ENCODE peak calls at places on chromosomes 2 and 18, in five cellular contexts. One of them, this sample, is unnamed.

GRCh38 chr2:8123464-8123863 is 558.4 kb upstream of the ID2 start:
- DNase-seq in transverse colon: no peak
- DNase-seq in right lobe of liver: no peak
- DNase-seq in H9: no peak
- DNase-seq in ascending aorta: no peak
- DNase-seq in this sample: no peak

GRCh38 chr2:52676056-52676455 is 1091.5 kb upstream of the CHAC2 start:
- DNase-seq in transverse colon: no peak
- DNase-seq in right lobe of liver: no peak
- DNase-seq in H9: no peak
- DNase-seq in ascending aorta: no peak
- DNase-seq in this sample: no peak

GRCh38 chr2:47299555-47299954 is 103.4 kb upstream of the MSH2 start:
- DNase-seq in transverse colon: no peak
- DNase-seq in right lobe of liver: no peak
- DNase-seq in H9: no peak
- DNase-seq in ascending aorta: no peak
- DNase-seq in this sample: peak; percentile 89

GRCh38 chr2:25699206-25699605 is 25.8 kb upstream of the DTNB start:
- DNase-seq in transverse colon: no peak
- DNase-seq in right lobe of liver: no peak
- DNase-seq in H9: no peak
- DNase-seq in ascending aorta: no peak
- DNase-seq in this sample: no peak

GRCh38 chr18:74493689-74494088 is 2.5 kb upstream of the CNDP2 start:
- DNase-seq in transverse colon: peak; percentile 59
- DNase-seq in right lobe of liver: no peak
- DNase-seq in H9: peak; percentile 65
- DNase-seq in ascending aorta: peak; percentile 67
- DNase-seq in this sample: peak; percentile 68

GRCh38 chr18:9417081-9417841 is 58.1 kb upstream of the RALBP1 start:
- DNase-seq in transverse colon: no peak
- DNase-seq in right lobe of liver: no peak
- DNase-seq in H9: no peak
- DNase-seq in ascending aorta: no peak
- DNase-seq in this sample: peak; percentile 92

GRCh38 chr18:9919564-9920232 is 5.9 kb downstream of the VAPA start:
- DNase-seq in transverse colon: no peak
- DNase-seq in right lobe of liver: no peak
- DNase-seq in H9: no peak
- DNase-seq in ascending aorta: no peak
- DNase-seq in this sample: no peak

GRCh38 chr2:46562451-46562841 is 83.1 kb downstream of the TMEM247 start:
- DNase-seq in transverse colon: no peak
- DNase-seq in right lobe of liver: no peak
- DNase-seq in H9: no peak
- DNase-seq in ascending aorta: no peak
- DNase-seq in this sample: no peak

GRCh38 chr2:78721302-78722033 is 304.0 kb upstream of the REG3G start:
- DNase-seq in transverse colon: no peak
- DNase-seq in right lobe of liver: no peak
- DNase-seq in H9: no peak
- DNase-seq in ascending aorta: no peak
- DNase-seq in this sample: no peak

GRCh38 chr2:134155134-134155533 is 98.7 kb upstream of the MGAT5 start:
- DNase-seq in transverse colon: no peak
- DNase-seq in right lobe of liver: no peak
- DNase-seq in H9: no peak
- DNase-seq in ascending aorta: no peak
- DNase-seq in this sample: no peak

GRCh38 chr18:45757005-45757404 is 33.0 kb downstream of the SLC14A1 start:
- DNase-seq in transverse colon: no peak
- DNase-seq in right lobe of liver: no peak
- DNase-seq in H9: no peak
- DNase-seq in ascending aorta: no peak
- DNase-seq in this sample: no peak

GRCh38 chr2:231632559-231633142 is 40.0 kb downstream of the TEX44 start:
- DNase-seq in transverse colon: no peak
- DNase-seq in right lobe of liver: no peak
- DNase-seq in H9: no peak
- DNase-seq in ascending aorta: no peak
- DNase-seq in this sample: no peak

GRCh38 chr18:71293322-71293721 is 1004.5 kb downstream of the SOCS6 start:
- DNase-seq in transverse colon: no peak
- DNase-seq in right lobe of liver: no peak
- DNase-seq in H9: no peak
- DNase-seq in ascending aorta: no peak
- DNase-seq in this sample: no peak

GRCh38 chr2:208072250-208072892 is 47.0 kb upstream of the PLEKHM3 start:
- DNase-seq in transverse colon: peak; percentile 69
- DNase-seq in right lobe of liver: no peak
- DNase-seq in H9: peak; percentile 77
- DNase-seq in ascending aorta: peak; percentile 78
- DNase-seq in this sample: peak; percentile 55

GRCh38 chr18:54776282-54776977 is 51.8 kb upstream of the RAB27B start:
- DNase-seq in transverse colon: no peak
- DNase-seq in right lobe of liver: no peak
- DNase-seq in H9: no peak
- DNase-seq in ascending aorta: no peak
- DNase-seq in this sample: peak; percentile 97

GRCh38 chr2:135547311-135547710 is 16.0 kb downstream of the R3HDM1 start:
- DNase-seq in transverse colon: no peak
- DNase-seq in right lobe of liver: no peak
- DNase-seq in H9: no peak
- DNase-seq in ascending aorta: no peak
- DNase-seq in this sample: no peak

GRCh38 chr2:2950403-2950952 is 427.1 kb downstream of the EIPR1 start:
- DNase-seq in transverse colon: peak; percentile 16
- DNase-seq in right lobe of liver: no peak
- DNase-seq in H9: no peak
- DNase-seq in ascending aorta: no peak
- DNase-seq in this sample: no peak

GRCh38 chr18:40375811-40376210 is 1579.2 kb upstream of the PIK3C3 start:
- DNase-seq in transverse colon: no peak
- DNase-seq in right lobe of liver: no peak
- DNase-seq in H9: no peak
- DNase-seq in ascending aorta: no peak
- DNase-seq in this sample: no peak

GRCh38 chr2:24815171-24815570 is 21.9 kb downstream of the CENPO start:
- DNase-seq in transverse colon: no peak
- DNase-seq in right lobe of liver: no peak
- DNase-seq in H9: no peak
- DNase-seq in ascending aorta: peak; percentile 31
- DNase-seq in this sample: no peak

GRCh38 chr18:68221116-68221724 is 493.7 kb downstream of the TMX3 start:
- DNase-seq in transverse colon: no peak
- DNase-seq in right lobe of liver: no peak
- DNase-seq in H9: no peak
- DNase-seq in ascending aorta: no peak
- DNase-seq in this sample: no peak

GRCh38 chr2:219726916-219727315 is 99.5 kb downstream of the SLC4A3 start:
- DNase-seq in transverse colon: no peak
- DNase-seq in right lobe of liver: no peak
- DNase-seq in H9: peak; percentile 44
- DNase-seq in ascending aorta: no peak
- DNase-seq in this sample: no peak

GRCh38 chr2:179619947-179620467 is 241.4 kb downstream of the ZNF385B start:
- DNase-seq in transverse colon: no peak
- DNase-seq in right lobe of liver: no peak
- DNase-seq in H9: no peak
- DNase-seq in ascending aorta: no peak
- DNase-seq in this sample: no peak

GRCh38 chr2:68769586-68770270 is 35.1 kb downstream of the ARHGAP25 start:
- DNase-seq in transverse colon: no peak
- DNase-seq in right lobe of liver: no peak
- DNase-seq in H9: no peak
- DNase-seq in ascending aorta: no peak
- DNase-seq in this sample: no peak

GRCh38 chr2:68771211-68771721 is 36.7 kb downstream of the ARHGAP25 start:
- DNase-seq in transverse colon: no peak
- DNase-seq in right lobe of liver: no peak
- DNase-seq in H9: no peak
- DNase-seq in ascending aorta: no peak
- DNase-seq in this sample: no peak

GRCh38 chr2:68772109-68772508 is 37.5 kb downstream of the ARHGAP25 start:
- DNase-seq in transverse colon: no peak
- DNase-seq in right lobe of liver: no peak
- DNase-seq in H9: no peak
- DNase-seq in ascending aorta: no peak
- DNase-seq in this sample: no peak

GRCh38 chr2:68768951-68769350 is 34.3 kb downstream of the ARHGAP25 start:
- DNase-seq in transverse colon: no peak
- DNase-seq in right lobe of liver: no peak
- DNase-seq in H9: no peak
- DNase-seq in ascending aorta: no peak
- DNase-seq in this sample: no peak

GRCh38 chr2:68770271-68771111 is 35.9 kb downstream of the ARHGAP25 start:
- DNase-seq in transverse colon: no peak
- DNase-seq in right lobe of liver: no peak
- DNase-seq in H9: no peak
- DNase-seq in ascending aorta: no peak
- DNase-seq in this sample: no peak
- H3K4me1 ChIP-seq in transverse colon: peaks cover 4% of the 10 kb centered on the region
- H3K4me1 ChIP-seq in right lobe of liver: peaks cover 18% of the 10 kb centered on the region
- H3K4me1 ChIP-seq in H9: no peaks in the 10 kb centered on the region
- H3K4me1 ChIP-seq in ascending aorta: peaks cover 12% of the 10 kb centered on the region
- H3K4me1 ChIP-seq in this sample: no peaks in the 10 kb centered on the region

GRCh38 chr2:201854221-201854801 is 48.0 kb downstream of the CDK15 start:
- DNase-seq in transverse colon: no peak
- DNase-seq in right lobe of liver: no peak
- DNase-seq in H9: no peak
- DNase-seq in ascending aorta: no peak
- DNase-seq in this sample: peak; percentile 49
- H3K4me1 ChIP-seq in transverse colon: peaks cover 8% of the 10 kb centered on the region
- H3K4me1 ChIP-seq in right lobe of liver: no peaks in the 10 kb centered on the region
- H3K4me1 ChIP-seq in H9: peaks cover 5% of the 10 kb centered on the region
- H3K4me1 ChIP-seq in ascending aorta: no peaks in the 10 kb centered on the region
- H3K4me1 ChIP-seq in this sample: peaks cover 20% of the 10 kb centered on the region

DNA sequence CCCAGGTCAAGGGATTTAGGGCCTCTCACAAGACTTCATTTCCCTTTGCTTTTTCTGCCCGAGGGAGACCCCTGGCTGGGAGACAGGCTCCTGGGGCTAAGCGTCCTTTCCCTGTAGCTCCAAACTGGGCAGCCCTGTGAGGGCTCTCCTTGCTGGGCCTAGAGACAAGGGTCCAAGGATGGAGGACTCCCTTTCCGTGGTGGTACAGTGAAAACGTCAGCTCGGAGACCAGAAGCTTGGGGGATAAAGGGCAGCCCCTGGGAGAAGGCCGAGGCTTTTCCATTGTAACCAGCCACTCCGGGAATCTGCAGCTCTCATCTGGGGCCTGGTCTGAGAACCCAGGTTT is 2.3 kb downstream of the SIX2 start:
- DNase-seq in transverse colon: no peak
- DNase-seq in right lobe of liver: no peak
- DNase-seq in H9: no peak
- DNase-seq in ascending aorta: no peak
- DNase-seq in this sample: no peak
- H3K4me1 ChIP-seq in transverse colon: peaks cover 36% of the 10 kb centered on the region
- H3K4me1 ChIP-seq in right lobe of liver: peaks cover 28% of the 10 kb centered on the region
- H3K4me1 ChIP-seq in H9: no peaks in the 10 kb centered on the region
- H3K4me1 ChIP-seq in ascending aorta: peaks cover 16% of the 10 kb centered on the region
- H3K4me1 ChIP-seq in this sample: peaks cover 23% of the 10 kb centered on the region

GRCh38 chr2:168587302-168587701 is 131.2 kb downstream of the CERS6 start:
- DNase-seq in transverse colon: no peak
- DNase-seq in right lobe of liver: no peak
- DNase-seq in H9: no peak
- DNase-seq in ascending aorta: no peak
- DNase-seq in this sample: no peak
- H3K4me1 ChIP-seq in transverse colon: peaks cover 21% of the 10 kb centered on the region
- H3K4me1 ChIP-seq in right lobe of liver: no peaks in the 10 kb centered on the region
- H3K4me1 ChIP-seq in H9: peaks cover 3% of the 10 kb centered on the region
- H3K4me1 ChIP-seq in ascending aorta: no peaks in the 10 kb centered on the region
- H3K4me1 ChIP-seq in this sample: no peaks in the 10 kb centered on the region

DNA sequence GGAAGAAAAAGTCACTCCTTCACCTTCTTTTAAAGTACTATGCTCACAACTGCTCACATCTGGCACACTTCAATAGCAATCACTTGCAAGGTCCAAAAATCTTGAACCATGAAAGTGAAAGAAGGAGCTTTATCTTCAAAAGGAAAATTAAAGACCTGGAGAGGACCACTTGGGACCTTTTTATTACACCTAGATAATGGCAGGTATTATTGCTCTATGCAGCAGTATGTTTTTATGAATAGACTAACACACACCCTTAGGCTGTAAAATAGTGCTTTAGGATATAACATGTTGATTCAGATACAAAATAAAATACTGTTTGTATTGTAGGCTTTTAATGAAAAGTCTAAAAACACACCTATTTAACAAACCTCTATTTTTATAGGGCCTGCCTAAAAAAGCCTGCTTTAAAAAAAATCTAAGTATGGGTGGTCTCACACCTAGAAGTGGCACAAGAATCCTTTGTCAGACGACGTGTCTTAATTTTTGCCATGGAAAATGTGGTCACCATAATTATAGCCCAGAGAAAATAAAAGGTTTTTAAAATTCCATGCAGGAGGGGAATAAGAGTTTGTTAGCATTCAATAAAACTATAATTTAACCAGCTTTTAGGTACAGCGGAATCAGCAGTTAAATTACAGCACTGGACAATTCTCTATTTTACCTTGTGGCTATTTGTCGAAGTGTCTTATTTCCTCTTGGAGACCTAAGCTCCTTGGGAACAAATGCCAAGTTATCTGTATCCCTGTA is 124.0 kb downstream of the BCL2 start:
- DNase-seq in transverse colon: no peak
- DNase-seq in right lobe of liver: no peak
- DNase-seq in H9: no peak
- DNase-seq in ascending aorta: no peak
- DNase-seq in this sample: no peak
- H3K4me1 ChIP-seq in transverse colon: peaks cover 8% of the 10 kb centered on the region
- H3K4me1 ChIP-seq in right lobe of liver: no peaks in the 10 kb centered on the region
- H3K4me1 ChIP-seq in H9: no peaks in the 10 kb centered on the region
- H3K4me1 ChIP-seq in ascending aorta: no peaks in the 10 kb centered on the region
- H3K4me1 ChIP-seq in this sample: no peaks in the 10 kb centered on the region

DNA sequence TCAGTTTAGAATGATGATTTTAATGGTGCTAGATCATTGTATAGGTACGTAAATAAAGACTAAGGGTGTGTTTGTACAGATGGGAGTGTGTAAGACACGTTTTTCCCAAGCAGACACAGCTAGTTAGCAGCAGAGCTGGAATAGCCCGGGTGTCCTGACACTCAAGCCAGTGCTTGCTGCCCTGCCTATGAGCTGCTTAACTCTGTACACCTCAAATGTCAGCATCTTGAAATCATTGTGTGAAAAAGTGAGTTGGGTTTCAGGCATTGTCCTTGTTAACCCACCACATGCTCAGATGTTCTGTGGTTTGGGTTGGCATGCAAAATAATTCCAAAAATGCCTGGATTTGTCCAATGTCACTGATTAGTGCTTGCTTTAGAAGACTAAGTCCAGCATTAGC is 13.0 kb upstream of the TET3 start:
- DNase-seq in transverse colon: no peak
- DNase-seq in right lobe of liver: no peak
- DNase-seq in H9: no peak
- DNase-seq in ascending aorta: no peak
- DNase-seq in this sample: no peak
- H3K4me1 ChIP-seq in transverse colon: peaks cover 17% of the 10 kb centered on the region
- H3K4me1 ChIP-seq in right lobe of liver: peaks cover 6% of the 10 kb centered on the region
- H3K4me1 ChIP-seq in H9: no peaks in the 10 kb centered on the region
- H3K4me1 ChIP-seq in ascending aorta: peaks cover 15% of the 10 kb centered on the region
- H3K4me1 ChIP-seq in this sample: no peaks in the 10 kb centered on the region

This sample was measured in PC-9.